ENCODE peak calls at places on chromosomes 5 and 9, in four cellular contexts. B, K, U and Y are unnamed samples.

GRCh38 chr9:136835162-136835931 is 6.9 kb upstream of the AJM1 start:
- DNase-seq in B (no peak), K (no peak), U (no peak), Y (no peak)

GRCh38 chr5:55037046-55037771 is 13.2 kb downstream of the GZMK start:
- DNase-seq in B (no peak), K (no peak), U (no peak), Y (no peak)

GRCh38 chr5:120942551-120942950 is 478.5 kb downstream of the PRR16 start:
- DNase-seq in B (no peak), K (no peak), U (no peak), Y (no peak)

GRCh38 chr5:112711436-112711835 is 26.2 kb upstream of the APC start:
- DNase-seq in B (no peak), K (no peak), U (no peak), Y (no peak)

GRCh38 chr5:116626945-116627679 is 52.5 kb upstream of the SEMA6A start:
- DNase-seq in B (no peak), K (no peak), U (no peak), Y (no peak)

GRCh38 chr5:2759091-2759490 is 7.6 kb upstream of the IRX2 start:
- DNase-seq in B (no peak), K (no peak), U (no peak), Y (no peak)

GRCh38 chr5:171639966-171640365 is 145.7 kb upstream of the SMIM23 start:
- DNase-seq in B (no peak), K (no peak), U (no peak), Y (no peak)

GRCh38 chr5:77645158-77645994 is 6.9 kb upstream of the OTP start:
- DNase-seq in B (no peak), K (no peak), U (no peak), Y (no peak)

GRCh38 chr5:138353550-138353893 is 1.0 kb downstream of the KDM3B start:
- DNase-seq in B (no peak), K (no peak), U (no peak), Y (no peak)

GRCh38 chr5:74067748-74068541 is 441.9 kb downstream of the ARHGEF28 start:
- DNase-seq in B (no peak), K (no peak), U (no peak), Y (no peak)

GRCh38 chr5:72848474-72849428 is 32.3 kb downstream of the TNPO1 start:
- DNase-seq in B (no peak), K (peak), U (peak), Y (no peak)

GRCh38 chr5:126987271-126987899 is 43.0 kb downstream of the MARCHF3 start:
- DNase-seq in B (no peak), K (no peak), U (no peak), Y (no peak)

GRCh38 chr9:136978073-136978864 is 965 bp downstream of the PTGDS start:
- DNase-seq in B (no peak), K (peak), U (peak), Y (no peak)

GRCh38 chr9:134469041-134469875 is 143.0 kb downstream of the RXRA start:
- DNase-seq in B (no peak), K (no peak), U (peak), Y (no peak)

GRCh38 chr5:123125172-123125508 is 36.1 kb downstream of the PRDM6 start:
- DNase-seq in B (no peak), K (no peak), U (no peak), Y (no peak)

GRCh38 chr9:99249619-99250018 is 27.5 kb downstream of the SEC61B start:
- DNase-seq in B (no peak), K (no peak), U (no peak), Y (no peak)

GRCh38 chr9:89683626-89684025 is 78.8 kb downstream of the GADD45G start:
- DNase-seq in B (no peak), K (no peak), U (no peak), Y (no peak)

GRCh38 chr5:7397005-7397546 is 1.1 kb downstream of the ADCY2 start:
- DNase-seq in B (no peak), K (no peak), U (no peak), Y (no peak)
- H3K27ac ChIP-seq in B (no peak), K (no peak), U (peak), Y (no peak)

GRCh38 chr9:38022995-38023394 is 46.0 kb downstream of the SHB start:
- DNase-seq in B (no peak), K (no peak), U (no peak), Y (no peak)
- H3K27ac ChIP-seq in B (peak), K (no peak), U (no peak), Y (peak)

DNA sequence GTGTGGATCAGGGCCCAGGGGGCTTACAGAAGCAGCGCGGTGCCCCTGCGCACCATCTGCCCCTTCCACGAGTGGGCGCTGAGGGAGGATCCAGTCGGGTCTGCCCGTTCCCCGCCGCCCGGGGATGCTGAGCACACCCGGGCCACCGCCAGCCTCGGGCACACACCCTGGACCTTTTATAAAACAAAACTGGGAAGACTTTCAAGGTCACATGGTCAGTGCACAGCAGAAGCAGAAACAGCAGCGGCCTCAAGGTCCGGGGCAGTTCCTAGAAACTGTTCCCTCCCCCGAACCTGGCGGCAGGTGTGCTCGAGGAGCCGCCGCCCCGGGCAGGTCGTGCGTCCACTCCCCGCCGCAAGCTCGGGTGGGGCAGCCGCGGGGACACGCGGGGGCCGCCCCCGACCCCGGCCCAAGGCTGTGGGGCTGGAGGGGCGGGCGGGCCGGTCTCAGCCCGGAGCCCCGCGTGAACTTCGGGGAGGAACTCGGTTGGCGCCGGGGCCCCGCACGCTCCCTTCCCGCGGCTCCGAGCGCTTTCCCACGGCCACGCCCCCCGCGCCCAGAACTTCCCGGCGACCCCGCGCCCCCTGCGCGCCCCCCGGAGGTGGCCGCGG is 619 bp upstream of the PPP1R26 start:
- DNase-seq in B (no peak), K (no peak), U (peak), Y (no peak)
- H3K27ac ChIP-seq in B (no peak), K (no peak), U (peak), Y (no peak)

DNA sequence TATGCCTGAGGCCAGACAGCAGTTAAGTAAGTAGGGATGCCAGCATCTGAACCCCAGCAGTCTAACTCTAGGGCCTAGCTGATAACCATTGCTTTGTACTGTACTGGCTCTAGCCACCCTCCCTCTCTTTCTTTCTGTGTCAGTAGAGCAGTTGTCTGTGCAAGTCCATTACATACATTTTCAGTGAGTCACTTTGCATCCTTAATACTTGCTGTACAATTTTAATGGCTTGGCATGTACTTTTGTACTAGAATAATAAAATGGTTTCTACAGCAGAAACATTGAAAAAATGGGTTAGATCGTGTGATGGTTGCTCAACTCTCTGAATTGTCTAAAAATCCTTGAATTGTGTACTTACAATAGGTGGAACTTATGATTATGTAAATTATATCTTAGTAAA is 1.5 kb upstream of the TTC39B start:
- DNase-seq in B (no peak), K (no peak), U (no peak), Y (no peak)
- H3K27ac ChIP-seq in B (peak), K (no peak), U (no peak), Y (no peak)

GRCh38 chr5:31626604-31627234 is 12.2 kb upstream of the PDZD2 start:
- DNase-seq in B (no peak), K (no peak), U (no peak), Y (no peak)

GRCh38 chr5:31625394-31625793 is 13.5 kb upstream of the PDZD2 start:
- DNase-seq in B (no peak), K (no peak), U (no peak), Y (no peak)

GRCh38 chr5:31630931-31631330 is 8.0 kb upstream of the PDZD2 start:
- DNase-seq in B (no peak), K (no peak), U (no peak), Y (no peak)

GRCh38 chr5:31623249-31623648 is 15.7 kb upstream of the PDZD2 start:
- DNase-seq in B (no peak), K (no peak), U (no peak), Y (no peak)

DNA sequence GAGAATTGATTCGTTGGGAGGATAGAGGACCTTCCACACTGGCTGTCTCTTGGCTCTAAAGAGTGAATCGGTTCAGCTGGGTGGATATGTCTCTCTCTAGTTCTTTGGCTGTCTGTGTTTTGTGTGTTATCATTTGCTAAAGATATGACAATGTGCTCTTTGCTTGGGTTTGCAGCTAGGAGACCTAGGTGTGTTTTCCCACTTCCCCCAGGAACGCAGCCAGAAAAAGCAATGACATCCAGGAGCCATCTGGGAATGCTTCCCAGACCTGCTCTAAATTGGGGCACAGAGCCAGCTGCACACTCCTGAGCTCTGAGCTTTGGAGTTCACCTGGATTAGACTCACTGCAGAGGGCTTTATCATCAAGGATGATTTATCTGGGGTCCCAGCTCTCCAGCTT is 12.8 kb upstream of the PDZD2 start:
- DNase-seq in B (no peak), K (no peak), U (no peak), Y (no peak)
- H3K27ac ChIP-seq in B (no peak), K (no peak), U (no peak), Y (no peak)